ENCODE peak calls at places on chromosomes 12 and 14, in nine cellular contexts. A is aorta, O is uterus, L is HepG2, D is ovary, G is suprapubic skin, K is MM.1S, C is fibroblast of lung, Z is GM23338. W is an unnamed sample. For H3K4me1 and H3K36me3, the result is how much of the 10 kb centered on the place peaks cover.

GRCh38 chr14:75636100-75636692 is 24.5 kb downstream of the ERG28 start:
- DNase-seq in C (peak), G (no peak), A (no peak), O (no peak), Z (peak), K (no peak), L (no peak), D (no peak), W (no peak)

GRCh38 chr12:34595749-34596733 is 573.7 kb downstream of the ALG10 start:
- DNase-seq in O (peak), A (peak), L (no peak), C (no peak), K (no peak), Z (no peak), D (no peak), G (peak), W (peak)

GRCh38 chr12:90773526-90773925 is 181.4 kb downstream of the CCER1 start:
- DNase-seq in C (peak), L (no peak), A (no peak), D (no peak), G (no peak), O (no peak), K (no peak), Z (no peak), W (no peak)

GRCh38 chr12:116766285-116766684 is 28.2 kb downstream of the RNFT2 start:
- DNase-seq in G (no peak), D (no peak), C (no peak), L (no peak), A (no peak), K (no peak), O (no peak), Z (no peak), W (no peak)

GRCh38 chr12:66539451-66539850 is 139.4 kb downstream of the GRIP1 start:
- DNase-seq in Z (no peak), A (no peak), C (no peak), L (no peak), O (no peak), G (no peak), D (no peak), K (no peak), W (no peak)

GRCh38 chr14:24165785-24166184 is 4.7 kb downstream of the IRF9 start:
- DNase-seq in L (no peak), A (no peak), K (no peak), D (no peak), C (no peak), O (no peak), Z (no peak), G (no peak), W (no peak)

GRCh38 chr12:24280085-24280842 is 330.8 kb upstream of the SOX5 start:
- DNase-seq in Z (no peak), A (no peak), K (no peak), D (no peak), C (peak), O (no peak), G (no peak), L (peak), W (no peak)

GRCh38 chr14:53536446-53536845 is 383.3 kb upstream of the DDHD1 start:
- DNase-seq in Z (no peak), C (no peak), A (no peak), G (no peak), L (no peak), O (no peak), K (no peak), D (no peak), W (no peak)

GRCh38 chr14:73176673-73177072 is 40.4 kb downstream of the PSEN1 start:
- DNase-seq in O (no peak), A (no peak), K (no peak), Z (no peak), C (no peak), L (no peak), G (no peak), D (no peak), W (no peak)

GRCh38 chr12:30823140-30823669 is 68.5 kb upstream of the CAPRIN2 start:
- DNase-seq in L (no peak), O (peak), D (no peak), A (peak), Z (peak), C (peak), G (peak), K (no peak), W (no peak)

GRCh38 chr14:32633214-32633864 is 304.2 kb downstream of the AKAP6 start:
- DNase-seq in C (no peak), Z (no peak), K (no peak), G (no peak), D (no peak), A (no peak), O (no peak), L (no peak), W (no peak)

GRCh38 chr12:96749978-96750377 is 157.1 kb upstream of the NEDD1 start:
- DNase-seq in G (no peak), K (no peak), O (no peak), Z (peak), A (no peak), L (no peak), D (no peak), C (no peak), W (no peak)

GRCh38 chr12:46386877-46387629 is 14.5 kb upstream of the SLC38A2 start:
- DNase-seq in C (peak), D (no peak), G (no peak), A (peak), L (no peak), O (peak), Z (peak), K (peak), W (no peak)

GRCh38 chr12:120287491-120287890 is 4.2 kb downstream of the RNU4-2 start:
- DNase-seq in Z (no peak), O (no peak), K (no peak), L (no peak), C (no peak), D (no peak), G (no peak), A (no peak), W (no peak)

GRCh38 chr14:24678801-24679247 is 44.8 kb upstream of the GZMB start:
- DNase-seq in D (peak), C (peak), K (peak), Z (peak), G (peak), L (peak), A (peak), O (peak), W (peak)

GRCh38 chr12:97046901-97047300 is 139.8 kb downstream of the NEDD1 start:
- DNase-seq in L (no peak), D (no peak), K (no peak), O (no peak), A (no peak), C (no peak), Z (no peak), G (no peak), W (no peak)

GRCh38 chr12:91180577-91180976 is 2.0 kb downstream of the DCN start:
- DNase-seq in K (peak), L (no peak), Z (no peak), D (no peak), A (no peak), C (peak), G (no peak), O (no peak), W (no peak)

GRCh38 chr12:70962226-70962794 is 41.8 kb upstream of the PTPRR start:
- DNase-seq in A (no peak), G (no peak), O (no peak), D (no peak), L (no peak), Z (no peak), C (no peak), K (no peak), W (no peak)

GRCh38 chr14:43894534-43894933 is 612.5 kb downstream of the FSCB start:
- DNase-seq in Z (peak), C (no peak), L (no peak), O (no peak), K (peak), A (no peak), G (no peak), D (no peak), W (no peak)

GRCh38 chr14:58824796-58825195 is 187.0 kb downstream of the DACT1 start:
- DNase-seq in A (no peak), D (no peak), C (no peak), G (no peak), O (no peak), L (no peak), K (no peak), Z (no peak), W (no peak)

GRCh38 chr14:63468273-63468672 is 74.9 kb downstream of the PPP2R5E start:
- DNase-seq in Z (no peak), G (no peak), K (no peak), C (no peak), D (no peak), O (no peak), A (no peak), L (no peak), W (no peak)

GRCh38 chr12:16076553-16076952 is 165.4 kb downstream of the DERA start:
- DNase-seq in Z (peak), G (no peak), L (peak), A (no peak), D (no peak), O (no peak), C (no peak), K (peak), W (no peak)

GRCh38 chr12:51836012-51836832 is 12.3 kb downstream of the FIGNL2 start:
- DNase-seq in L (no peak), Z (peak), K (no peak), D (no peak), C (no peak), G (no peak), A (no peak), O (no peak), W (no peak)

GRCh38 chr12:54300732-54301427 is at the start of gene NFE2:
- DNase-seq in D (no peak), A (peak), K (peak), C (peak), O (peak), L (peak), G (peak), Z (peak), W (no peak)

GRCh38 chr12:116662612-116663144 is 75.2 kb downstream of the SPRING1 start:
- DNase-seq in K (no peak), C (peak), O (no peak), A (no peak), L (peak), D (peak), G (no peak), Z (peak), W (no peak)

GRCh38 chr14:31902002-31902401 is 175.1 kb upstream of the ARHGAP5 start:
- DNase-seq in K (no peak), O (no peak), D (no peak), G (no peak), A (no peak), Z (no peak), L (peak), C (no peak), W (no peak)

GRCh38 chr12:57734586-57734985 is 4.0 kb downstream of the AGAP2 start:
- DNase-seq in O (no peak), C (no peak), A (no peak), Z (no peak), D (no peak), K (no peak), L (no peak), G (no peak), W (no peak)

GRCh38 chr12:106288510-106289195 is 13.9 kb upstream of the TCP11L2 start:
- DNase-seq in C (peak), L (peak), K (no peak), O (no peak), G (no peak), A (no peak), D (no peak), Z (no peak), W (no peak)

GRCh38 chr14:100857923-100858837 is 32.3 kb downstream of the MEG3 start:
- DNase-seq in L (no peak), D (no peak), K (no peak), A (peak), Z (no peak), G (no peak), C (no peak), O (no peak), W (no peak)

GRCh38 chr14:55416866-55417265 is 5.2 kb upstream of the ATG14 start:
- DNase-seq in K (peak), G (no peak), Z (peak), C (no peak), O (no peak), L (no peak), A (no peak), D (no peak), W (no peak)

GRCh38 chr14:30580616-30581282 is 21.8 kb downstream of the G2E3 start:
- DNase-seq in K (no peak), D (no peak), L (no peak), A (no peak), Z (no peak), G (no peak), C (peak), O (no peak), W (no peak)

GRCh38 chr12:12428047-12428446 is 71.2 kb downstream of the BORCS5 start:
- DNase-seq in L (no peak), Z (no peak), O (no peak), G (no peak), C (no peak), D (no peak), A (no peak), K (no peak), W (no peak)

GRCh38 chr14:56661478-56661877 is 81.9 kb downstream of the TMEM260 start:
- DNase-seq in A (no peak), C (no peak), G (no peak), D (no peak), Z (no peak), O (no peak), K (no peak), L (no peak), W (no peak)

GRCh38 chr12:47078733-47079364 is 572 bp upstream of the PCED1B start:
- DNase-seq in G (no peak), O (peak), A (peak), Z (no peak), K (no peak), L (no peak), C (peak), D (peak), W (peak)

GRCh38 chr12:95173392-95174251 is 43.6 kb downstream of the FGD6 start:
- DNase-seq in K (no peak), G (no peak), D (peak), L (no peak), C (peak), O (peak), A (peak), Z (no peak), W (peak)

GRCh38 chr12:1691123-1692007 is 495 bp downstream of the ADIPOR2 start:
- DNase-seq in C (peak), K (peak), O (no peak), D (no peak), G (peak), L (peak), Z (peak), A (no peak), W (peak)

GRCh38 chr12:28578361-28578760 is 388.1 kb downstream of the CCDC91 start:
- DNase-seq in C (peak), A (no peak), L (no peak), K (no peak), G (no peak), O (no peak), D (no peak), Z (no peak), W (no peak)

GRCh38 chr14:68979722-68980552 is 835 bp upstream of the ACTN1 start:
- DNase-seq in C (peak), D (peak), L (no peak), O (no peak), K (no peak), Z (peak), G (peak), A (peak), W (peak)
- H3K4me1 ChIP-seq in C (under half), D (under half), L (half or more), O (under half), K (under half), Z (under half), G (under half), A (under half), W (under half)

GRCh38 chr12:109485201-109485600 is 7.8 kb downstream of the UBE3B start:
- DNase-seq in D (no peak), Z (no peak), O (no peak), K (no peak), C (no peak), A (no peak), L (no peak), G (no peak), W (no peak)
- H3K36me3 ChIP-seq in D (under half), Z (under half), O (under half), K (under half), C (under half), A (under half), L (half or more), G (half or more), W (half or more)

GRCh38 chr12:55931317-55931779 is 386 bp downstream of the DGKA start:
- DNase-seq in D (peak), A (no peak), K (no peak), O (peak), Z (no peak), G (no peak), L (no peak), C (no peak), W (no peak)
- H3K4me1 ChIP-seq in D (under half), A (under half), K (under half), O (under half), Z (under half), G (half or more), L (under half), C (under half), W (under half)

GRCh38 chr12:68759852-68760251 is 13.9 kb downstream of the SLC35E3 start:
- DNase-seq in C (no peak), L (no peak), K (no peak), Z (no peak), A (no peak), O (no peak), G (no peak), D (no peak), W (no peak)
- H3K36me3 ChIP-seq in C (under half), L (under half), K (under half), Z (under half), A (under half), O (under half), G (half or more), D (under half), W (under half)